ENCODE peak calls at places on chromosomes 7 and 10, in seven cellular contexts. P, C, X, U, V, M and I are unnamed samples.

GRCh38 chr7:158449942-158450341 is 137.7 kb downstream of the PTPRN2 start:
- DNase-seq in U (no peak), C (no peak), P (peak; percentile 67), V (no peak), X (no peak), M (no peak), I (no peak)

GRCh38 chr10:33661580-33662269 is 327.3 kb upstream of the NRP1 start:
- DNase-seq in P (peak; percentile 89), M (peak; percentile 20), V (no peak), U (peak; percentile 84), C (no peak), X (peak; percentile 100), I (peak; percentile 22)

GRCh38 chr7:102215281-102215680 is 71.4 kb upstream of the SH2B2 start:
- DNase-seq in U (no peak), C (no peak), P (no peak), M (no peak), V (no peak), X (no peak), I (no peak)

GRCh38 chr7:81482600-81483186 is 287.2 kb downstream of the HGF start:
- DNase-seq in U (no peak), V (no peak), C (peak; percentile 51), P (no peak), X (no peak), M (no peak), I (no peak)

GRCh38 chr10:43236176-43236850 is 30.6 kb downstream of the RASGEF1A start:
- DNase-seq in U (no peak), V (peak; percentile 50), M (no peak), P (peak; percentile 75), C (no peak), X (no peak), I (no peak)

GRCh38 chr10:44974628-44975431 is 3.8 kb downstream of the DEPP1 start:
- DNase-seq in C (no peak), M (peak; percentile 28), X (no peak), U (peak; percentile 94), V (peak; percentile 87), P (peak; percentile 88), I (peak; percentile 45)

GRCh38 chr7:157684596-157685429 is 348.0 kb downstream of the DNAJB6 start:
- DNase-seq in X (no peak), V (peak; percentile 61), C (no peak), P (peak; percentile 79), M (no peak), U (peak; percentile 63), I (no peak)

GRCh38 chr7:116698930-116699722 is 27.1 kb downstream of the MET start:
- DNase-seq in M (no peak), P (no peak), C (no peak), X (no peak), U (no peak), V (no peak), I (no peak)

GRCh38 chr7:134337980-134338379 is 21.2 kb upstream of the SLC35B4 start:
- DNase-seq in C (no peak), V (no peak), U (no peak), P (no peak), X (no peak), M (no peak), I (no peak)

GRCh38 chr7:27154369-27154768 is 2.0 kb upstream of the HOXA3 start:
- DNase-seq in P (no peak), X (no peak), V (peak; percentile 51), U (no peak), M (no peak), C (no peak), I (no peak)

GRCh38 chr10:45418859-45419672 is 45.0 kb downstream of the ALOX5 start:
- DNase-seq in P (no peak), X (no peak), C (peak; percentile 16), V (peak; percentile 74), U (peak; percentile 93), M (peak; percentile 37), I (peak; percentile 53)

GRCh38 chr7:112855227-112855626 is 65.0 kb upstream of the TMEM168 start:
- DNase-seq in U (no peak), C (no peak), X (no peak), V (no peak), P (no peak), M (no peak), I (no peak)

GRCh38 chr10:86945361-86946214 is 11.8 kb downstream of the MMRN2 start:
- DNase-seq in U (no peak), V (peak; percentile 39), X (no peak), P (peak; percentile 84), C (peak; percentile 51), M (no peak), I (no peak)

GRCh38 chr7:7099584-7100014 is 82.7 kb upstream of the C1GALT1 start:
- DNase-seq in P (no peak), C (peak; percentile 98), U (no peak), X (peak; percentile 87), M (no peak), V (no peak), I (peak; percentile 10)

GRCh38 chr7:107898997-107899594 is 8.1 kb downstream of the DLD start:
- DNase-seq in M (no peak), C (no peak), U (no peak), P (no peak), V (no peak), X (no peak), I (no peak)

GRCh38 chr10:117342638-117343037 is 32.6 kb downstream of the PDZD8 start:
- DNase-seq in P (no peak), M (no peak), X (peak; percentile 66), U (no peak), C (peak; percentile 47), V (no peak), I (no peak)

GRCh38 chr7:45682836-45683555 is 108.8 kb downstream of the ADCY1 start:
- DNase-seq in U (peak; percentile 19), P (peak; percentile 59), V (no peak), X (no peak), C (no peak), M (no peak), I (no peak)

GRCh38 chr7:120961638-120962173 is 11.1 kb downstream of the ING3 start:
- DNase-seq in V (no peak), C (no peak), P (no peak), M (no peak), X (no peak), U (no peak), I (no peak)

GRCh38 chr7:155988421-155988820 is 176.2 kb upstream of the SHH start:
- DNase-seq in C (no peak), V (peak; percentile 50), M (no peak), X (no peak), U (no peak), P (peak; percentile 77), I (no peak)

GRCh38 chr10:33333260-33334169 is 952 bp downstream of the NRP1 start:
- DNase-seq in X (no peak), V (peak; percentile 67), C (no peak), P (no peak), U (no peak), M (no peak), I (no peak)

GRCh38 chr7:24965831-24966708 is 13.9 kb downstream of the OSBPL3 start:
- DNase-seq in P (no peak), V (peak; percentile 72), C (peak; percentile 86), M (no peak), X (no peak), U (no peak), I (no peak)

GRCh38 chr10:78505657-78506056 is 472.0 kb downstream of the RPS24 start:
- DNase-seq in P (no peak), M (no peak), X (no peak), V (no peak), U (no peak), C (no peak), I (no peak)

GRCh38 chr10:13684813-13685511 is 98.2 kb downstream of the PRPF18 start:
- DNase-seq in U (peak; percentile 1), V (no peak), M (no peak), P (no peak), X (no peak), C (no peak), I (no peak)

GRCh38 chr10:49324711-49325110 is 25.7 kb downstream of the C10orf71 start:
- DNase-seq in V (no peak), X (no peak), M (no peak), C (no peak), U (no peak), P (no peak), I (no peak)

GRCh38 chr7:84784450-84784849 is 402.4 kb downstream of the SEMA3D start:
- DNase-seq in C (no peak), V (no peak), M (no peak), P (no peak), X (no peak), U (no peak), I (no peak)

GRCh38 chr10:91977501-91977900 is 53.9 kb downstream of the BTAF1 start:
- DNase-seq in V (no peak), X (no peak), P (no peak), U (no peak), M (no peak), C (no peak), I (no peak)

GRCh38 chr7:103148131-103148993 is 537 bp downstream of the NAPEPLD start:
- DNase-seq in M (no peak), X (no peak), V (no peak), C (no peak), U (no peak), P (no peak), I (no peak)